ENCODE peak calls at places on chromosome 13, in four cellular contexts. One of them, this sample, is unnamed.

GRCh38 chr13:103883152-103883551 is 816.9 kb upstream of the SLC10A2 start:
- DNase-seq in anterior cingulate cortex: peak
- DNase-seq in NCI-H1105: peak
- DNase-seq in pancreas: peak
- DNase-seq in this sample: peak

GRCh38 chr13:77521595-77522367 is 13.7 kb upstream of the SCEL start:
- DNase-seq in anterior cingulate cortex: no peak
- DNase-seq in NCI-H1105: no peak
- DNase-seq in pancreas: no peak
- DNase-seq in this sample: no peak

GRCh38 chr13:77846173-77846572 is 72.5 kb downstream of the EDNRB start:
- DNase-seq in anterior cingulate cortex: no peak
- DNase-seq in NCI-H1105: no peak
- DNase-seq in pancreas: no peak
- DNase-seq in this sample: no peak

GRCh38 chr13:59261928-59262488 is 901.7 kb downstream of the DIAPH3 start:
- DNase-seq in anterior cingulate cortex: no peak
- DNase-seq in NCI-H1105: no peak
- DNase-seq in pancreas: no peak
- DNase-seq in this sample: peak

GRCh38 chr13:62300021-62300420 is 884.4 kb upstream of the PCDH20 start:
- DNase-seq in anterior cingulate cortex: no peak
- DNase-seq in NCI-H1105: no peak
- DNase-seq in pancreas: no peak
- DNase-seq in this sample: no peak

GRCh38 chr13:46550822-46551221 is 2.1 kb upstream of the LRCH1 start:
- DNase-seq in anterior cingulate cortex: no peak
- DNase-seq in NCI-H1105: no peak
- DNase-seq in pancreas: no peak
- DNase-seq in this sample: no peak

GRCh38 chr13:74187564-74187963 is 53.4 kb upstream of the KLF12 start:
- DNase-seq in anterior cingulate cortex: no peak
- DNase-seq in NCI-H1105: no peak
- DNase-seq in pancreas: no peak
- DNase-seq in this sample: no peak

GRCh38 chr13:94121686-94122085 is 357.8 kb downstream of the DCT start:
- DNase-seq in anterior cingulate cortex: no peak
- DNase-seq in NCI-H1105: no peak
- DNase-seq in pancreas: no peak
- DNase-seq in this sample: no peak

GRCh38 chr13:48873598-48873997 is 102.1 kb upstream of the FNDC3A start:
- DNase-seq in anterior cingulate cortex: no peak
- DNase-seq in NCI-H1105: no peak
- DNase-seq in pancreas: no peak
- DNase-seq in this sample: no peak